ENCODE peak calls at places on chromosome 15, in five cellular contexts. O, R, I, K and M are unnamed samples.

GRCh38 chr15:31159837-31160236 is 58.3 kb upstream of the TRPM1 start:
- DNase-seq in R (no peak), I (no peak), O (no peak), K (no peak), M (no peak)

GRCh38 chr15:70484993-70485392 is 278.4 kb downstream of the UACA start:
- DNase-seq in O (no peak), K (no peak), I (no peak), R (no peak), M (no peak)

GRCh38 chr15:77589839-77590238 is 42.9 kb downstream of the LINGO1 start:
- DNase-seq in K (no peak), I (no peak), R (no peak), O (peak), M (no peak)

GRCh38 chr15:57218826-57219576 is 157.3 kb upstream of the CGNL1 start:
- DNase-seq in K (peak), O (no peak), I (no peak), R (no peak), M (no peak)

GRCh38 chr15:86231864-86232801 is 152.5 kb downstream of the AGBL1 start:
- DNase-seq in O (peak), K (peak), I (no peak), R (no peak), M (peak)

GRCh38 chr15:38853608-38854007 is 289.0 kb upstream of the RASGRP1 start:
- DNase-seq in I (no peak), O (peak), K (no peak), R (no peak), M (peak)

GRCh38 chr15:51172190-51172589 is 77.5 kb upstream of the TNFAIP8L3 start:
- DNase-seq in O (no peak), R (peak), I (no peak), K (peak), M (no peak)

GRCh38 chr15:74732846-74733245 is 7.5 kb upstream of the CYP1A1 start:
- DNase-seq in R (no peak), K (no peak), I (no peak), O (no peak), M (no peak)

GRCh38 chr15:70098461-70099166 is 897 bp upstream of the TLE3 start:
- DNase-seq in O (peak), R (no peak), K (no peak), I (peak), M (peak)